ENCODE peak calls at places on chromosomes 13 and 19, in nine cellular contexts. S is heart left ventricle; T is transverse colon; I is stimulated activated CD4-positive, alpha-beta T cell treated with anti-CD3 and anti-CD28 coated beads, Interleukin-1b, Interleukin-23, amount 100 ng/mL, for 1 hour; X is effector CD4-positive, alpha-beta T cell; N is brain microvascular endothelial cell; Q is stimulated activated CD8-positive, alpha-beta memory T cell treated with anti-CD3 and anti-CD28 coated beads, Interleukin-15, amount 100 ng/mL, for 4 hours; G is Daoy; K is activated naive CD4-positive, alpha-beta T cell treated with anti-CD3 and anti-CD28 coated beads for 36 hours. R is an unnamed sample.

GRCh38 chr19:53196777-53197396 is 3.7 kb upstream of the ZNF665 start:
- DNase-seq in Q (peak; percentile 90), K (peak; percentile 99), N (peak; percentile 90), T (peak; percentile 99), X (peak; percentile 84), G (peak; percentile 93), S (peak; percentile 99), I (peak; percentile 100), R (peak; percentile 89)

GRCh38 chr13:23715762-23716235 is 145.6 kb downstream of the TNFRSF19 start:
- DNase-seq in X (no peak), I (no peak), K (peak; percentile 16), Q (no peak), T (no peak), G (no peak), S (no peak), N (no peak), R (no peak)

GRCh38 chr13:21670006-21670882 is 629 bp upstream of the FGF9 start:
- DNase-seq in T (peak; percentile 66), S (peak; percentile 66), I (no peak), N (peak; percentile 13), G (peak; percentile 76), K (peak; percentile 61), X (peak; percentile 41), Q (peak; percentile 58), R (peak; percentile 39)

GRCh38 chr19:13726323-13726722 is 38.0 kb upstream of the MRI1 start:
- DNase-seq in N (no peak), K (no peak), X (no peak), Q (no peak), T (no peak), I (no peak), G (no peak), S (no peak), R (no peak)

GRCh38 chr13:111860161-111860560 is 206.8 kb upstream of the SOX1 start:
- DNase-seq in N (no peak), S (no peak), I (no peak), G (no peak), K (no peak), X (no peak), T (no peak), Q (no peak), R (no peak)

GRCh38 chr19:50817941-50818858 is 5.4 kb downstream of the KLK1 start:
- DNase-seq in Q (no peak), I (no peak), S (peak; percentile 52), N (peak; percentile 11), K (peak; percentile 72), G (peak; percentile 79), T (peak; percentile 90), X (no peak), R (no peak)

GRCh38 chr19:912181-913079 is 589 bp downstream of the R3HDM4 start:
- DNase-seq in S (no peak), G (no peak), X (peak; percentile 41), Q (no peak), T (no peak), I (no peak), N (no peak), K (peak; percentile 38), R (no peak)

GRCh38 chr13:42354246-42355117 is 82.5 kb downstream of the AKAP11 start:
- DNase-seq in N (peak; percentile 79), S (peak; percentile 42), T (no peak), Q (no peak), X (peak; percentile 17), I (no peak), G (peak; percentile 37), K (peak; percentile 67), R (peak; percentile 10)

GRCh38 chr13:100514788-100515409 is 73.7 kb downstream of the GGACT start:
- DNase-seq in T (peak; percentile 80), S (peak; percentile 81), N (peak; percentile 77), K (peak; percentile 85), G (peak; percentile 69), I (peak; percentile 69), X (peak; percentile 59), Q (peak; percentile 30), R (peak; percentile 52)

GRCh38 chr19:3821857-3822364 is 35.7 kb upstream of the MATK start:
- DNase-seq in N (peak; percentile 30), X (peak; percentile 79), T (peak; percentile 79), K (peak; percentile 91), Q (peak; percentile 75), S (peak; percentile 68), G (peak; percentile 72), I (peak; percentile 94), R (peak; percentile 76)

GRCh38 chr13:53110181-53110580 is 81.6 kb downstream of the OLFM4 start:
- DNase-seq in G (no peak), K (no peak), S (no peak), X (no peak), N (no peak), I (no peak), T (no peak), Q (no peak), R (no peak)

GRCh38 chr13:45518525-45519235 is 53.9 kb downstream of the COG3 start:
- DNase-seq in Q (no peak), N (peak; percentile 17), S (no peak), G (no peak), T (no peak), X (no peak), I (no peak), K (peak; percentile 27), R (no peak)